ENCODE peak calls at places on chromosomes 6 and 20, in seven cellular contexts. U is body of pancreas; V is caudate nucleus; O is activated CD8-positive, alpha-beta memory T cell treated with anti-CD3 and anti-CD28 coated beads, Interleukin-2, amount 50 U/mL, for 4 hours; M is transverse colon; C is CD4-positive, alpha-beta T cell; A is H9. G is an unnamed sample.

GRCh38 chr6:138517635-138518034 is 18.3 kb upstream of the NHSL1 start:
- DNase-seq in A (peak; percentile 77), O (peak; percentile 51), V (no peak), U (peak; percentile 43), C (peak; percentile 32), M (peak; percentile 63), G (no peak)

GRCh38 chr20:7966176-7966575 is 25.9 kb upstream of the HAO1 start:
- DNase-seq in A (no peak), U (no peak), V (no peak), O (no peak), M (no peak), C (no peak), G (no peak)

GRCh38 chr20:23298155-23298554 is 52.4 kb upstream of the NXT1 start:
- DNase-seq in M (no peak), C (no peak), V (no peak), U (no peak), O (no peak), A (no peak), G (no peak)

GRCh38 chr6:34709386-34709785 is 12.8 kb upstream of the ILRUN start:
- DNase-seq in C (no peak), A (no peak), M (peak; percentile 20), O (no peak), V (peak; percentile 6), U (peak; percentile 93), G (peak; percentile 65)

GRCh38 chr20:5056801-5057599 is 55.7 kb upstream of the SLC23A2 start:
- DNase-seq in O (peak; percentile 74), V (peak; percentile 24), U (peak; percentile 61), C (peak; percentile 43), A (peak; percentile 61), M (peak; percentile 55), G (peak; percentile 16)

GRCh38 chr20:60583741-60584140 is 625.5 kb downstream of the CDH26 start:
- DNase-seq in O (no peak), M (no peak), U (no peak), V (no peak), A (no peak), C (no peak), G (no peak)

GRCh38 chr20:50762435-50763201 is 31.2 kb downstream of the PARD6B start:
- DNase-seq in A (no peak), V (peak; percentile 44), U (peak; percentile 85), O (no peak), C (no peak), M (peak; percentile 62), G (peak; percentile 23)

GRCh38 chr6:1762203-1762602 is 152.5 kb downstream of the FOXC1 start:
- DNase-seq in O (no peak), V (no peak), M (no peak), U (no peak), C (no peak), A (no peak), G (peak; percentile 8)

GRCh38 chr6:29723666-29724588 is 693 bp downstream of the HLA-F start:
- DNase-seq in M (peak; percentile 72), A (peak; percentile 80), U (peak; percentile 30), C (peak; percentile 67), O (peak; percentile 82), V (no peak), G (peak; percentile 13)

GRCh38 chr6:131159578-131159977 is 24.3 kb downstream of the AKAP7 start:
- DNase-seq in M (no peak), O (no peak), U (no peak), C (no peak), A (no peak), V (no peak), G (no peak)

GRCh38 chr6:3872370-3872854 is 23.2 kb downstream of the FAM50B start:
- DNase-seq in A (no peak), C (no peak), U (no peak), O (no peak), M (no peak), V (no peak), G (no peak)

GRCh38 chr6:37369321-37370196 is 15.8 kb downstream of the RNF8 start:
- DNase-seq in M (no peak), O (no peak), A (no peak), V (no peak), U (no peak), C (no peak), G (no peak)

GRCh38 chr6:37141291-37142046 is 28.5 kb upstream of the PIM1 start:
- DNase-seq in U (peak; percentile 17), C (no peak), A (peak; percentile 87), M (no peak), V (no peak), O (no peak), G (no peak)

GRCh38 chr20:43191946-43192847 is 2.5 kb upstream of the PTPRT start:
- DNase-seq in O (no peak), C (no peak), V (no peak), A (peak; percentile 80), U (peak; percentile 17), M (no peak), G (peak; percentile 9)

GRCh38 chr6:31399589-31400466 is 3.6 kb upstream of the MICA start:
- DNase-seq in C (peak; percentile 37), A (peak; percentile 78), U (peak; percentile 95), V (peak; percentile 71), M (peak; percentile 94), O (peak; percentile 60), G (peak; percentile 67)

GRCh38 chr6:3504354-3504753 is 47.5 kb upstream of the SLC22A23 start:
- DNase-seq in M (no peak), C (no peak), U (no peak), A (no peak), V (no peak), O (no peak), G (no peak)

GRCh38 chr6:166588691-166589333 is 2.3 kb upstream of the RAMACL start:
- DNase-seq in U (no peak), M (peak; percentile 25), C (no peak), A (peak; percentile 61), O (no peak), V (no peak), G (no peak)